ENCODE peak calls at places on chromosomes 4 and X, in seven cellular contexts. S is fibroblast of mammary gland, H is epithelial cell of esophagus, L is left ventricle myocardium inferior, E is WTC11, I is heart left ventricle, X is GM12865. J is an unnamed sample.
A peak's percentile ranks its signal among the peaks of the same experiment; 100 is the strongest.

GRCh38 chrX:69073721-69074120 is 91.5 kb downstream of the PJA1 start:
- DNase-seq in S (no peak), H (no peak), L (no peak), E (no peak), I (no peak), X (no peak), J (no peak)

GRCh38 chr4:138062929-138063328 is 179.2 kb downstream of the SLC7A11 start:
- DNase-seq in S (peak; percentile 63), H (peak; percentile 49), L (no peak), E (no peak), I (no peak), X (no peak), J (peak; percentile 57)

GRCh38 chr4:53734584-53735363 is 143.5 kb upstream of the LNX1 start:
- DNase-seq in S (peak; percentile 85), H (peak; percentile 40), L (no peak), E (no peak), I (no peak), X (no peak), J (peak; percentile 81)

GRCh38 chrX:142096263-142096662 is 108.8 kb downstream of the MAGEC2 start:
- DNase-seq in S (no peak), H (no peak), L (no peak), E (no peak), I (no peak), X (no peak), J (peak; percentile 0)

GRCh38 chr4:10613926-10614478 is 70.6 kb downstream of the CLNK start:
- DNase-seq in S (no peak), H (no peak), L (no peak), E (no peak), I (no peak), X (no peak), J (no peak)

GRCh38 chrX:99933865-99934264 is 476.2 kb downstream of the PCDH19 start:
- DNase-seq in S (no peak), H (no peak), L (no peak), E (no peak), I (no peak), X (no peak), J (no peak)

GRCh38 chr4:136136566-136136965 is 1395.7 kb downstream of the PCDH18 start:
- DNase-seq in S (no peak), H (no peak), L (no peak), E (no peak), I (no peak), X (no peak), J (no peak)

GRCh38 chr4:158750379-158750778 is 18.4 kb upstream of the FNIP2 start:
- DNase-seq in S (peak; percentile 55), H (no peak), L (no peak), E (no peak), I (no peak), X (no peak), J (no peak)

GRCh38 chr4:158161561-158162354 is 11.1 kb downstream of the GASK1B start:
- DNase-seq in S (peak; percentile 90), H (peak; percentile 47), L (no peak), E (no peak), I (peak; percentile 39), X (no peak), J (peak; percentile 92)

GRCh38 chr4:77201343-77201742 is 44.3 kb downstream of the CCNG2 start:
- DNase-seq in S (peak; percentile 45), H (peak; percentile 92), L (no peak), E (no peak), I (no peak), X (no peak), J (peak; percentile 48)

GRCh38 chr4:104425003-104425402 is 69.7 kb downstream of the CXXC4 start:
- DNase-seq in S (no peak), H (no peak), L (no peak), E (no peak), I (no peak), X (no peak), J (no peak)

GRCh38 chr4:1293981-1294380 is 4.3 kb downstream of the MAEA start:
- DNase-seq in S (no peak), H (no peak), L (no peak), E (no peak), I (no peak), X (no peak), J (no peak)

GRCh38 chrX:155766321-155766720 is 114.8 kb upstream of the VAMP7 start:
- DNase-seq in S (no peak), H (no peak), L (no peak), E (no peak), I (no peak), X (no peak), J (no peak)

GRCh38 chrX:148629435-148629834 is 129.0 kb downstream of the AFF2 start:
- DNase-seq in S (no peak), H (no peak), L (peak; percentile 20), E (no peak), I (no peak), X (no peak), J (no peak)

GRCh38 chrX:23792861-23793553 is 10.0 kb downstream of the SAT1 start:
- DNase-seq in S (peak; percentile 33), H (no peak), L (no peak), E (no peak), I (no peak), X (no peak), J (no peak)

GRCh38 chr4:169774466-169775445 is 17.0 kb upstream of the HPF1 start:
- DNase-seq in S (no peak), H (no peak), L (no peak), E (peak; percentile 71), I (no peak), X (peak; percentile 28), J (peak; percentile 14)

GRCh38 chr4:183906736-183907651 is 1.9 kb downstream of the STOX2 start:
- DNase-seq in S (no peak), H (no peak), L (no peak), E (peak; percentile 50), I (peak; percentile 19), X (no peak), J (peak; percentile 6)

GRCh38 chr4:1297023-1297395 is 7.3 kb downstream of the MAEA start:
- DNase-seq in S (no peak), H (no peak), L (no peak), E (no peak), I (no peak), X (no peak), J (no peak)

GRCh38 chr4:150573534-150573933 is 8.4 kb upstream of the MAB21L2 start:
- DNase-seq in S (peak; percentile 47), H (peak; percentile 8), L (no peak), E (no peak), I (no peak), X (no peak), J (peak; percentile 47)

GRCh38 chrX:77820328-77820727 is 34.3 kb upstream of the ATRX start:
- DNase-seq in S (peak; percentile 5), H (no peak), L (no peak), E (no peak), I (no peak), X (no peak), J (no peak)

GRCh38 chrX:152725409-152725808 is 8.1 kb downstream of the CSAG1 start:
- DNase-seq in S (no peak), H (no peak), L (no peak), E (no peak), I (no peak), X (no peak), J (no peak)

GRCh38 chr4:177547985-177548384 is 105.7 kb upstream of the AGA start:
- DNase-seq in S (no peak), H (no peak), L (no peak), E (no peak), I (no peak), X (no peak), J (no peak)
- TF ChIP-seq CTCF in S (no peak), H (no peak), L (no peak), E (no peak), I (no peak), X (no peak), J (no peak)

DNA sequence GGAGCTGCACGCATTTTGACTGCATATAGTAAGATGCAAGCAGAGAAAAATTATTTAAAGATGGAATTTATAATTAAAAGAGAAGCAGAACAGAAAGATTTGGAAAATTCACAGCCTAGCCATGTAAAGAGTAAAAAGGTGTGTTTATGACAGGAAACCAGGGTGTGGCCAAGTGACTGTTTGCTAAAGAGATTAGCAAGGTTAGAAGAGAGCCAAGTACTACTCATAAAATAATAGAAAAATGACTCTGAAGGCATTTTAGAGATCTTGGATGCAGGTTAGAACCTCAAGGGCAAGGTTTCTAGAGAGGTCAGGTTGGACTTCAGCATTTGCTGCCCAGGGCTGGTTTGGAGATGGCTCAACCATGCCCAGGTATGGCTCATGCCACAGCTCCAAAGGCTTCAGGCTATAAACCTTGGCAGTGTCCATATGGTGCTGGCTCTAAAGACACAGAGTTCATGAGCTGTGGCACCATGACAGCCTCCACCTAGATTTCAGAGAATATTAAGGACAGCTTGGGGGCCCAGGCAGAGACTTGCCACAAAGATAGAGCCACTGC is 40.6 kb upstream of the ADGRA3 start:
- DNase-seq in S (no peak), H (peak; percentile 14), L (no peak), E (no peak), I (no peak), X (no peak), J (no peak)
- TF ChIP-seq CTCF in S (no peak), H (no peak), L (no peak), E (no peak), I (no peak), X (no peak), J (no peak)

GRCh38 chr4:6197433-6198174 is 2.7 kb downstream of the JAKMIP1 start:
- DNase-seq in S (no peak), H (no peak), L (no peak), E (no peak), I (no peak), X (no peak), J (no peak)

GRCh38 chr4:6198278-6198677 is 2.1 kb downstream of the JAKMIP1 start:
- DNase-seq in S (no peak), H (no peak), L (no peak), E (no peak), I (no peak), X (no peak), J (no peak)

GRCh38 chr4:6199344-6199921 is 916 bp downstream of the JAKMIP1 start:
- DNase-seq in S (no peak), H (no peak), L (no peak), E (no peak), I (no peak), X (peak; percentile 59), J (no peak)

GRCh38 chr4:6200011-6200921 is at the start of gene JAKMIP1:
- DNase-seq in S (peak; percentile 33), H (peak; percentile 7), L (peak; percentile 64), E (peak; percentile 93), I (peak; percentile 70), X (peak; percentile 93), J (peak; percentile 26)

GRCh38 chr4:6198768-6199343 is 1.5 kb downstream of the JAKMIP1 start:
- DNase-seq in S (no peak), H (no peak), L (no peak), E (peak; percentile 71), I (no peak), X (peak; percentile 68), J (peak; percentile 21)
- TF ChIP-seq CTCF in S (no peak), H (no peak), L (no peak), E (no peak), I (no peak), X (no peak), J (no peak)

GRCh38 chr4:123319639-123320038 is 77.0 kb upstream of the SPRY1 start:
- DNase-seq in S (no peak), H (no peak), L (no peak), E (no peak), I (no peak), X (no peak), J (no peak)
- TF ChIP-seq CTCF in S (no peak), H (no peak), L (no peak), E (no peak), I (no peak), X (no peak), J (no peak)

J was measured in foreskin fibroblast.